ENCODE peak calls at places on chromosomes 2 and 18, in ten cellular contexts. U is activated T-cell treated with anti-CD3 and anti-CD28 coated beads for 4 hours; X is HEK293T; F is fibroblast of the aortic adventitia; E is activated CD4-positive, alpha-beta T cell treated with anti-CD3 and anti-CD28 coated beads for 24 hours; A is mucosa of gallbladder; M is EL; L is mesothelial cell of epicardium; J is ovary; B is right lobe of liver. W is an unnamed sample.

GRCh38 chr18:48844271-48844670 is 106.5 kb downstream of the SMAD7 start:
- DNase-seq in U (no peak), X (no peak), F (no peak), E (no peak), A (no peak), M (no peak), L (no peak), J (no peak), B (no peak), W (no peak)

GRCh38 chr2:85504434-85505261 is 34.3 kb upstream of the MAT2A start:
- DNase-seq in U (no peak), X (no peak), F (peak; percentile 91), E (no peak), A (peak; percentile 71), M (peak; percentile 98), L (no peak), J (no peak), B (no peak), W (peak; percentile 98)

GRCh38 chr2:226671177-226671676 is 128.4 kb downstream of the IRS1 start:
- DNase-seq in U (no peak), X (no peak), F (no peak), E (no peak), A (no peak), M (no peak), L (no peak), J (no peak), B (no peak), W (no peak)

GRCh38 chr2:240948086-240948485 is 42.0 kb downstream of the CROCC2 start:
- DNase-seq in U (no peak), X (no peak), F (no peak), E (no peak), A (no peak), M (no peak), L (peak; percentile 1), J (no peak), B (no peak), W (no peak)

GRCh38 chr2:46794693-46795317 is 120.8 kb downstream of the MCFD2 start:
- DNase-seq in U (no peak), X (no peak), F (no peak), E (no peak), A (no peak), M (no peak), L (no peak), J (no peak), B (no peak), W (no peak)

GRCh38 chr2:208363485-208363884 is 43.1 kb upstream of the PTH2R start:
- DNase-seq in U (no peak), X (no peak), F (peak; percentile 86), E (no peak), A (no peak), M (peak; percentile 87), L (no peak), J (no peak), B (no peak), W (peak; percentile 16)

GRCh38 chr18:47413327-47413726 is 161.9 kb upstream of the SKOR2 start:
- DNase-seq in U (no peak), X (no peak), F (peak; percentile 21), E (no peak), A (no peak), M (peak; percentile 5), L (no peak), J (no peak), B (no peak), W (no peak)

GRCh38 chr2:178066890-178067669 is 5.5 kb downstream of the PDE11A start:
- DNase-seq in U (no peak), X (no peak), F (no peak), E (no peak), A (no peak), M (peak; percentile 32), L (no peak), J (no peak), B (no peak), W (no peak)

GRCh38 chr2:144950874-144951560 is 431.1 kb upstream of the ZEB2 start:
- DNase-seq in U (no peak), X (no peak), F (peak; percentile 96), E (no peak), A (no peak), M (peak; percentile 78), L (no peak), J (no peak), B (no peak), W (peak; percentile 6)

GRCh38 chr2:172377408-172377807 is 50.0 kb upstream of the ITGA6 start:
- DNase-seq in U (no peak), X (no peak), F (no peak), E (no peak), A (no peak), M (no peak), L (no peak), J (no peak), B (no peak), W (no peak)

GRCh38 chr2:8412586-8412985 is 269.3 kb upstream of the ID2 start:
- DNase-seq in U (no peak), X (no peak), F (peak; percentile 55), E (no peak), A (no peak), M (no peak), L (no peak), J (no peak), B (no peak), W (no peak)

GRCh38 chr2:181944164-181944913 is 41.3 kb upstream of the PPP1R1C start:
- DNase-seq in U (no peak), X (no peak), F (no peak), E (no peak), A (no peak), M (no peak), L (no peak), J (no peak), B (no peak), W (no peak)

GRCh38 chr2:48249631-48250473 is 280.1 kb upstream of the STON1 start:
- DNase-seq in U (no peak), X (no peak), F (peak; percentile 59), E (no peak), A (no peak), M (peak; percentile 26), L (no peak), J (no peak), B (peak; percentile 24), W (no peak)

GRCh38 chr2:14903709-14904374 is 271.3 kb downstream of the LRATD1 start:
- DNase-seq in U (peak; percentile 5), X (peak; percentile 78), F (no peak), E (peak; percentile 38), A (no peak), M (peak; percentile 9), L (peak; percentile 43), J (no peak), B (peak; percentile 40), W (peak; percentile 50)

GRCh38 chr2:74045454-74045853 is 60.7 kb downstream of the TET3 start:
- DNase-seq in U (no peak), X (no peak), F (peak; percentile 61), E (no peak), A (no peak), M (peak; percentile 65), L (no peak), J (no peak), B (no peak), W (no peak)

GRCh38 chr2:3738454-3738853 is 35.1 kb downstream of the DCDC2C start:
- DNase-seq in U (no peak), X (peak; percentile 42), F (no peak), E (no peak), A (no peak), M (peak; percentile 5), L (no peak), J (no peak), B (no peak), W (peak; percentile 54)